ENCODE peak calls at places on chromosome X, in eight cellular contexts. Q is endodermal cell, E is left lung, W is Caco-2, I is heart left ventricle, F is lung, G is gastrocnemius medialis, Z is neural progenitor cell. V is an unnamed sample. For H3K27me3, the result is how much of the 10 kb centered on the place peaks cover.

GRCh38 chrX:34813618-34814017 is 129.0 kb upstream of the FAM47B start:
- DNase-seq in Q (no peak), E (no peak), W (no peak), I (no peak), F (no peak), G (no peak), Z (no peak), V (no peak)

GRCh38 chrX:25156323-25156722 is 140.6 kb upstream of the ARX start:
- DNase-seq in Q (no peak), E (no peak), W (no peak), I (no peak), F (no peak), G (no peak), Z (no peak), V (no peak)

GRCh38 chrX:314781-315595 is 3.6 kb downstream of the GTPBP6 start:
- DNase-seq in Q (no peak), E (peak), W (no peak), I (peak), F (no peak), G (no peak), Z (no peak), V (no peak)

GRCh38 chrX:50978920-50979660 is 68.6 kb downstream of the BMP15 start:
- DNase-seq in Q (peak), E (no peak), W (no peak), I (peak), F (no peak), G (no peak), Z (peak), V (peak)

GRCh38 chrX:30652527-30653414 is 452 bp upstream of the GK start:
- DNase-seq in Q (peak), E (peak), W (peak), I (peak), F (peak), G (peak), Z (peak), V (peak)

GRCh38 chrX:132227383-132228112 is 8.3 kb upstream of the RAP2C start:
- DNase-seq in Q (no peak), E (no peak), W (no peak), I (no peak), F (no peak), G (no peak), Z (no peak), V (no peak)

GRCh38 chrX:129544780-129545179 is 4.7 kb downstream of the OCRL start:
- DNase-seq in Q (no peak), E (no peak), W (no peak), I (no peak), F (no peak), G (no peak), Z (no peak), V (no peak)

GRCh38 chrX:98795636-98796035 is 1614.4 kb downstream of the PCDH19 start:
- DNase-seq in Q (no peak), E (no peak), W (no peak), I (no peak), F (no peak), G (no peak), Z (no peak), V (no peak)

GRCh38 chrX:118353081-118353850 is 7.4 kb downstream of the WDR44 start:
- DNase-seq in Q (no peak), E (no peak), W (no peak), I (no peak), F (no peak), G (no peak), Z (no peak), V (no peak)

GRCh38 chrX:40105791-40106676 is 8.3 kb upstream of the BCOR start:
- DNase-seq in Q (peak), E (peak), W (peak), I (peak), F (no peak), G (no peak), Z (peak), V (peak)

GRCh38 chrX:39576081-39576701 is 521.6 kb downstream of the BCOR start:
- DNase-seq in Q (peak), E (no peak), W (no peak), I (no peak), F (no peak), G (no peak), Z (peak), V (no peak)

GRCh38 chrX:71181558-71181909 is 36.9 kb downstream of the NLGN3 start:
- DNase-seq in Q (peak), E (no peak), W (peak), I (no peak), F (no peak), G (no peak), Z (peak), V (no peak)

GRCh38 chrX:14698770-14699169 is 169.4 kb downstream of the GLRA2 start:
- DNase-seq in Q (no peak), E (no peak), W (peak), I (no peak), F (no peak), G (no peak), Z (no peak), V (no peak)

GRCh38 chrX:134484039-134484438 is 24.1 kb downstream of the HPRT1 start:
- DNase-seq in Q (no peak), E (no peak), W (no peak), I (no peak), F (no peak), G (no peak), Z (peak), V (no peak)

GRCh38 chrX:10769696-10770619 is 149.6 kb upstream of the MID1 start:
- DNase-seq in Q (no peak), E (no peak), W (peak), I (no peak), F (no peak), G (no peak), Z (peak), V (no peak)

GRCh38 chrX:3712870-3713224 is 602 bp downstream of the PRKX start:
- DNase-seq in Q (no peak), E (no peak), W (no peak), I (no peak), F (no peak), G (no peak), Z (no peak), V (peak)

GRCh38 chrX:36364262-36364661 is 444.7 kb downstream of the CFAP47 start:
- DNase-seq in Q (no peak), E (no peak), W (no peak), I (no peak), F (no peak), G (no peak), Z (no peak), V (no peak)

GRCh38 chrX:16445166-16445752 is 204.7 kb upstream of the S100G start:
- DNase-seq in Q (peak), E (no peak), W (no peak), I (no peak), F (no peak), G (no peak), Z (peak), V (no peak)

GRCh38 chrX:65668362-65669310 is 1.2 kb downstream of the MSN start:
- DNase-seq in Q (peak), E (peak), W (no peak), I (peak), F (peak), G (peak), Z (peak), V (peak)

GRCh38 chrX:54695231-54695630 is 102.8 kb downstream of the ITIH6 start:
- DNase-seq in Q (no peak), E (no peak), W (no peak), I (no peak), F (no peak), G (no peak), Z (no peak), V (no peak)

GRCh38 chrX:40147399-40148188 is 49.8 kb upstream of the BCOR start:
- DNase-seq in Q (peak), E (no peak), W (no peak), I (no peak), F (no peak), G (no peak), Z (peak), V (no peak)

GRCh38 chrX:133600536-133600935 is 185.2 kb upstream of the GPC4 start:
- DNase-seq in Q (no peak), E (no peak), W (no peak), I (no peak), F (no peak), G (no peak), Z (no peak), V (no peak)

GRCh38 chrX:152632445-152633097 is 5.1 kb upstream of the GABRQ start:
- DNase-seq in Q (peak), E (no peak), W (no peak), I (no peak), F (peak), G (no peak), Z (peak), V (peak)

GRCh38 chrX:22629105-22629725 is 356.5 kb downstream of the CBLL2 start:
- DNase-seq in Q (no peak), E (no peak), W (no peak), I (no peak), F (no peak), G (no peak), Z (no peak), V (no peak)

GRCh38 chrX:3346436-3347329 is at the start of gene MXRA5:
- DNase-seq in Q (peak), E (no peak), W (no peak), I (peak), F (no peak), G (no peak), Z (peak), V (peak)

GRCh38 chrX:46588263-46588662 is 14.7 kb downstream of the CHST7 start:
- DNase-seq in Q (peak), E (no peak), W (no peak), I (peak), F (no peak), G (peak), Z (no peak), V (peak)

GRCh38 chrX:14476169-14476568 is 53.2 kb upstream of the GLRA2 start:
- DNase-seq in Q (no peak), E (no peak), W (no peak), I (no peak), F (no peak), G (no peak), Z (no peak), V (no peak)

GRCh38 chrX:97529801-97530200 is 646.1 kb downstream of the RPA4 start:
- DNase-seq in Q (no peak), E (no peak), W (no peak), I (no peak), F (no peak), G (no peak), Z (no peak), V (no peak)

GRCh38 chrX:77953300-77953699 is 16.1 kb downstream of the PGAM4 start:
- DNase-seq in Q (no peak), E (no peak), W (no peak), I (no peak), F (no peak), G (no peak), Z (no peak), V (no peak)

GRCh38 chrX:136961594-136962135 is 72.1 kb downstream of the GPR101 start:
- DNase-seq in Q (no peak), E (no peak), W (no peak), I (no peak), F (no peak), G (no peak), Z (no peak), V (no peak)

GRCh38 chrX:24024819-24025740 is 1.9 kb downstream of the KLHL15 start:
- DNase-seq in Q (peak), E (peak), W (peak), I (peak), F (peak), G (peak), Z (peak), V (peak)

GRCh38 chrX:9942086-9942485 is 25.1 kb upstream of the CLDN34 start:
- DNase-seq in Q (no peak), E (no peak), W (no peak), I (no peak), F (no peak), G (no peak), Z (no peak), V (no peak)

GRCh38 chrX:133258481-133258880 is 40.3 kb upstream of the TFDP3 start:
- DNase-seq in Q (no peak), E (no peak), W (no peak), I (no peak), F (no peak), G (no peak), Z (no peak), V (no peak)

DNA sequence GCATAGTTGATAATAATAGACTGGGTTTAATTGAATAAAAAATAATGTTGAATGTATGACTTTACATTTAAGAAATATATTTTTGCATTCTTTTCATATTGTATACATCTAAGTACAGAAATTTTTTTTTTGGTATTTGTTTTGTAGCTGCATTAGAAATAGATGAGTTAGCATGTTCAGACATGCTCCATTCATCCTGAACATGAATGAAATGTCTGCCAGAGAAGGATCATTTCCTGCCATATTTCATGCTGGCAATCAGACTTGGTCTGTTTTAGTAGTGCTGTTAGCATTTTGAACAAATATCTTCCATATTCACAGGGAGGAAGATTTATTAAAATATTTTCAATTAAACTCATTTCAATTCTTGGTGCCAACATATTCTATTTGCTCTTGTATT is 98.9 kb downstream of the FRMPD4 start:
- DNase-seq in Q (no peak), E (no peak), W (no peak), I (no peak), F (no peak), G (no peak), Z (no peak), V (no peak)
- H3K27me3 ChIP-seq in Q (under half), E (under half), W (under half), I (under half), F (under half), G (under half), Z (under half), V (under half)

GRCh38 chrX:48511561-48511960 is 2.8 kb downstream of the PORCN start:
- DNase-seq in Q (no peak), E (no peak), W (peak), I (no peak), F (no peak), G (no peak), Z (peak), V (no peak)
- TF ChIP-seq CTCF in Q (peak), E (no peak), W (peak), I (no peak), F (no peak), G (no peak), Z (peak), V (peak)

DNA sequence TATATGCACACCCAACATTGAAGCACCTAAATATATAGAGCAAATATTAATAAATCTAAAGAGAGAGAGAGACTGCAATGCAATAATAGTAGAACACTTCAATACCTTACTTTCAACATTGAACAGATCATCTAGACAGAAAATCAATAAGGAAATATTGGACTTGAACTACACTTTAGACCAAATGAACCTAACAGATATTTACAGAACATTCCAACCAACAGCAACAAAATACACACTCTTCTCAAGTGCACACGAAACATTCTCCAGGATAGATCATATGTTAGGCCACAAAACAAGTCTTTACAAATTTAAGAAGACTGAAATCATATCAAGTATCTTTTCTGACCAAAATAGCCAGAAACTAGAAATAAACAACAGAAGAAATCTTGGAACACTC is 66.6 kb downstream of the CD99L2 start:
- DNase-seq in Q (no peak), E (no peak), W (no peak), I (no peak), F (no peak), G (no peak), Z (no peak), V (no peak)
- H3K27me3 ChIP-seq in Q (under half), E (under half), W (under half), I (under half), F (under half), G (under half), Z (under half), V (under half)

DNA sequence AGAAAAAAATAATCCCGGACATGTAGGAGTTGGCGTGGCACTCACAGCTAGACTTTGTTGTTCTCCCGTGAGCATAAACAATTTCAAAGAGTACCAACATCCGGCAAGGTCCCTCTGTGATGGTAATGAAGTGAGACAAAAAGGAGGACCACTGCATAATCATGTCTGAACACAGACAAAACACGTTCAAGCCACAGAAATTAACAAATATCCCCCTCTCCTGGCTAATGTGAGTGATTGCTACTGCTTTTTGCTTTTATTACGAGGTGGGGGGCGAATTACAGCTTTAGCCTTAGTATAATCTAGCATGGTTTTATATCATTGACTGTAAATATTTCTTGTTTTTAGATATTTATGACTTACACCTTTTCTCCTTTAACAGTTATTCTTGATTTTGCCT is 118.5 kb downstream of the PLS3 start:
- DNase-seq in Q (no peak), E (no peak), W (no peak), I (no peak), F (no peak), G (no peak), Z (peak), V (no peak)
- TF ChIP-seq CTCF in Q (peak), E (no peak), W (peak), I (peak), F (no peak), G (no peak), Z (peak), V (peak)

DNA sequence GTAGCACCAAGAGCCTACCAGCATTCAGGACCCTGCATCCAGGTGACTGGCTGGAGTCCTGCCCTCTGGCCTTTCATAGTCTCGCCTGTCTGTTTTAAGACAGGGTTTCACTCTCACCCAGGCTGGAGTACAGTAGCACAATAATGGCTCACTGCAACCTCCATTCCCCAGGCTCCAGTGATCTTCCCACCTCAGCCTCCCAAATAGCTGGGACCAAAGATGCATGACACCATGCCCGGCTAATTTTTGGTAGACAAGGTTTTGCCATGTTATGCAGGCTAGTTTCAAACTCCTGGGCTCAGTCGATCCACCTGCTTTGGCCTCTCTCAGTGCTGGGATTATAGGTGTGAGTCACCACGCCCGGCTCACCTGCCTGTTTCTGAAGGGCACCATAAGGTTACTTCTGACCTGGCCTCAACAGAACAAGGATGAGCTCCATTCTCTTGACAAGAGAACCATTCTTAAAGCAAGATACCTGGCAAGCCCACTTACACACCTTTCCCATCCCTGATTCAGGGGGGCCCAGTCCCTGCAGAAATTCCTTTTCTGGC is 6.7 kb downstream of the RPS4X start:
- DNase-seq in Q (no peak), E (no peak), W (no peak), I (no peak), F (no peak), G (no peak), Z (no peak), V (no peak)
- H3K27me3 ChIP-seq in Q (under half), E (under half), W (under half), I (under half), F (under half), G (under half), Z (under half), V (under half)

GRCh38 chrX:110420771-110421498 is 62.3 kb downstream of the RTL9 start:
- DNase-seq in Q (no peak), E (no peak), W (no peak), I (no peak), F (no peak), G (no peak), Z (no peak), V (no peak)
- TF ChIP-seq CTCF in Q (peak), E (no peak), W (peak), I (no peak), F (no peak), G (no peak), Z (peak), V (no peak)

GRCh38 chrX:69161786-69162349 is 3.4 kb downstream of the PJA1 start:
- DNase-seq in Q (no peak), E (no peak), W (no peak), I (no peak), F (no peak), G (no peak), Z (no peak), V (no peak)
- H3K27me3 ChIP-seq in Q (under half), E (under half), W (under half), I (under half), F (under half), G (under half), Z (under half), V (under half)

V was measured in left ventricle myocardium inferior.